ENCODE peak calls at places on chromosomes 6 and 20, in seven cellular contexts. X, E, N, L, V, U and C are unnamed samples.

GRCh38 chr20:41180599-41181333 is 43.4 kb downstream of the PLCG1 start:
- DNase-seq in X (no peak), E (no peak), N (peak; percentile 29), L (no peak), V (no peak), U (no peak), C (no peak)

GRCh38 chr6:72619883-72620696 is 1.8 kb upstream of the KCNQ5 start:
- DNase-seq in X (peak; percentile 72), E (no peak), N (no peak), L (no peak), V (peak; percentile 64), U (peak; percentile 65), C (no peak)

GRCh38 chr6:144405173-144405572 is 120.0 kb downstream of the UTRN start:
- DNase-seq in X (no peak), E (no peak), N (no peak), L (no peak), V (no peak), U (no peak), C (no peak)

GRCh38 chr6:112251170-112251945 is 3.0 kb downstream of the LAMA4 start:
- DNase-seq in X (no peak), E (no peak), N (no peak), L (no peak), V (no peak), U (no peak), C (no peak)

GRCh38 chr20:54151073-54151436 is 22.7 kb downstream of the CYP24A1 start:
- DNase-seq in X (no peak), E (no peak), N (no peak), L (no peak), V (no peak), U (no peak), C (no peak)

GRCh38 chr6:7535498-7535897 is 6.0 kb upstream of the DSP start:
- DNase-seq in X (no peak), E (no peak), N (no peak), L (no peak), V (no peak), U (no peak), C (no peak)

GRCh38 chr6:143397229-143398222 is 53.0 kb downstream of the ADAT2 start:
- DNase-seq in X (no peak), E (peak; percentile 42), N (peak; percentile 99), L (peak; percentile 44), V (no peak), U (no peak), C (peak; percentile 20)

GRCh38 chr6:44109212-44109611 is 18.0 kb downstream of the MRPL14 start:
- DNase-seq in X (no peak), E (no peak), N (no peak), L (no peak), V (no peak), U (no peak), C (no peak)

GRCh38 chr6:38143191-38144154 is 323.9 kb downstream of the ZFAND3 start:
- DNase-seq in X (no peak), E (no peak), N (no peak), L (no peak), V (peak; percentile 71), U (no peak), C (no peak)

GRCh38 chr20:22686097-22686496 is 101.7 kb upstream of the FOXA2 start:
- DNase-seq in X (peak; percentile 48), E (peak; percentile 46), N (peak; percentile 32), L (peak; percentile 33), V (peak; percentile 60), U (no peak), C (peak; percentile 25)

GRCh38 chr6:167745660-167746376 is 80.9 kb upstream of the AFDN start:
- DNase-seq in X (no peak), E (no peak), N (no peak), L (no peak), V (no peak), U (no peak), C (no peak)

GRCh38 chr6:163602851-163603250 is 188.3 kb downstream of the QKI start:
- DNase-seq in X (no peak), E (no peak), N (no peak), L (no peak), V (no peak), U (no peak), C (no peak)

GRCh38 chr20:2942439-2942838 is 69.2 kb downstream of the PTPRA start:
- DNase-seq in X (no peak), E (no peak), N (no peak), L (no peak), V (no peak), U (no peak), C (no peak)

GRCh38 chr6:112237644-112238043 is 16.7 kb downstream of the LAMA4 start:
- DNase-seq in X (no peak), E (no peak), N (no peak), L (no peak), V (no peak), U (no peak), C (no peak)

GRCh38 chr6:155157101-155157500 is 106.7 kb upstream of the CLDN20 start:
- DNase-seq in X (no peak), E (no peak), N (no peak), L (no peak), V (no peak), U (no peak), C (no peak)

GRCh38 chr20:2914160-2914559 is 40.9 kb downstream of the PTPRA start:
- DNase-seq in X (no peak), E (no peak), N (peak; percentile 71), L (no peak), V (no peak), U (no peak), C (no peak)

GRCh38 chr6:126072834-126073233 is 86.5 kb downstream of the TRMT11 start:
- DNase-seq in X (no peak), E (no peak), N (no peak), L (no peak), V (no peak), U (no peak), C (no peak)

GRCh38 chr20:31841928-31842327 is 3.5 kb downstream of the FOXS1 start:
- DNase-seq in X (peak; percentile 38), E (no peak), N (peak; percentile 38), L (no peak), V (no peak), U (no peak), C (no peak)

GRCh38 chr20:13321416-13321815 is 100.3 kb downstream of the ISM1 start:
- DNase-seq in X (no peak), E (no peak), N (no peak), L (no peak), V (no peak), U (no peak), C (no peak)

GRCh38 chr20:50731930-50732690 is 730 bp downstream of the PARD6B start:
- DNase-seq in X (peak; percentile 45), E (no peak), N (peak; percentile 60), L (no peak), V (no peak), U (no peak), C (no peak)

GRCh38 chr6:170445487-170445886 is 107.6 kb downstream of the PSMB1 start:
- DNase-seq in X (no peak), E (no peak), N (no peak), L (no peak), V (no peak), U (no peak), C (no peak)
- TF ChIP-seq YY1 in X (no peak), E (no peak), N (no peak), L (no peak), V (no peak), U (no peak), C (no peak)

GRCh38 chr20:56617489-56617888 is 11.6 kb upstream of the TFAP2C start:
- DNase-seq in X (no peak), E (no peak), N (no peak), L (no peak), V (no peak), U (no peak), C (no peak)
- H3K27me3 ChIP-seq in X (peaks cover 45% of the 10 kb centered on the region), E (no peaks in the 10 kb centered on the region), N (peaks cover 2% of the 10 kb centered on the region), L (no peaks in the 10 kb centered on the region), V (peaks cover 37% of the 10 kb centered on the region), U (no peaks in the 10 kb centered on the region), C (no peaks in the 10 kb centered on the region)

DNA sequence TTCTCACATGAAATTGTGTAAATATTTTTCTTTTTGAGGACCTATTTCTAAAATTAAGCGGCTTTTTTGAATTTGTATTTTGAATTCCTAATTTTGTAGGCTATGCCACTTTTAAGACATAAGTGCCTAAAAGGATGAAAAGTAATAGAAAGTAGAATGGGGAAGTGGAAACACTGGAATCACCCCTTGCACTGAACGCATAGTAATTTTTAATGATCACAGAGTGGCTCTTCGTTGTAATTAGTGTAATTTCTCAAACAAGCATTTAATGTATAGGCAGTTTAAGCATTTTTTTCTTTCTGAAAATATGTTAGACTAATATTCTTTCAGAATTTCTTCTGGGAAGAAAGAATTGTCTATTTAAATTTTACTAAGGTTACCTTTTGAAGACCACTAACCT is 73.2 kb downstream of the ARID1B start:
- DNase-seq in X (no peak), E (no peak), N (no peak), L (no peak), V (no peak), U (no peak), C (no peak)
- H3K4me1 ChIP-seq in X (peaks cover 52% of the 10 kb centered on the region), E (peaks cover 9% of the 10 kb centered on the region), N (peaks cover 5% of the 10 kb centered on the region), L (peaks cover 15% of the 10 kb centered on the region), V (peaks cover 41% of the 10 kb centered on the region), U (peaks cover 54% of the 10 kb centered on the region), C (peaks cover 4% of the 10 kb centered on the region)

DNA sequence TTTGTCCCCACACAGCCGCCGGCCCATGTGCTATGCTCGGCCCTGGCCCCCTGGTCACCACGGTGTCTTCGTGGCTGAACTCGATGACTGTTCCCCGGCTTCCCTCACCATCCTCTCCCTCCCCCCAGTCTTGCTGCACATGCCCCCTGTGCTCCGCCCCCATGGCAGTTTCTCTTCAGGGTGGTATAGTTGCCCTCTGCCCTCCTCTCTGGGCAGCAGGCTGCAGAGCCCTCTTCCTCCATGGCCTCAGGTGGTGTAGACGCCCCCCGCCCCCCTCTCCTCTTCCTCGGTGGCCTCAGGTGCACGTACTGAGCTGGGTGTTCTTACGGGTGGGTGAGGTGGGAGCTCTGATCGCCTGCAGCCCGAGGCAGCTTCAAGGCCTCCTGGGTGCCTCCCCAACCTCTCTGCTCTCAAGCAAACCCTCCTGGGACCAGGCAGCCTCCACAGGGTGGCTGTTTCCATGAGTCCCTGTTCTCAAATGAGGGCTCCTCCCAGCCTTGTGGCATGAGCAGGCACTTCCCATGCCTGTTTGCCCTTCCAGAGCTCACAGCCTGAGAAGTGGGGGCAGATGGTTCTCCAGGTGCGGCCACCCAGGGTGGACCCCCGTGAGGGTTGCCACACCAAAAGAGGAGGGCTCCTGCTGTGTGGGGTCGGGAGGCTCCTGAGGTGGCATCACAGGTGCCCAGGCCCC is 24.8 kb downstream of the COL20A1 start:
- DNase-seq in X (no peak), E (no peak), N (no peak), L (no peak), V (no peak), U (no peak), C (no peak)
- TF ChIP-seq YY1 in X (no peak), E (no peak), N (no peak), L (no peak), V (no peak), U (no peak), C (no peak)